ENCODE peak calls at places on chromosomes 1 and 21, in seven cellular contexts. W is brain pericyte; P is NCI-H2081; L is lung microvascular endothelial cell; O is left ventricle myocardium inferior; N is naive thymus-derived CD8-positive, alpha-beta T cell; C is pons. J is an unnamed sample.

GRCh38 chr1:15220825-15221431 is 26.1 kb upstream of the FHAD1 start:
- DNase-seq in W (no peak), P (no peak), L (no peak), O (peak), N (no peak), C (no peak), J (no peak)

GRCh38 chr21:27572681-27573080 is 605.8 kb upstream of the ADAMTS5 start:
- DNase-seq in W (no peak), P (no peak), L (no peak), O (no peak), N (no peak), C (no peak), J (no peak)

GRCh38 chr1:192610114-192610958 is 25.6 kb upstream of the RGS13 start:
- DNase-seq in W (no peak), P (peak), L (peak), O (no peak), N (no peak), C (peak), J (no peak)

GRCh38 chr1:26016944-26017545 is 4.5 kb upstream of the EXTL1 start:
- DNase-seq in W (no peak), P (no peak), L (no peak), O (no peak), N (peak), C (no peak), J (no peak)

GRCh38 chr1:194004146-194004545 is 817.7 kb upstream of the B3GALT2 start:
- DNase-seq in W (no peak), P (peak), L (no peak), O (no peak), N (no peak), C (no peak), J (no peak)

GRCh38 chr1:87154351-87154750 is 174.3 kb upstream of the LMO4 start:
- DNase-seq in W (no peak), P (peak), L (no peak), O (no peak), N (no peak), C (peak), J (no peak)

GRCh38 chr1:192518700-192519099 is 56.9 kb upstream of the RGS1 start:
- DNase-seq in W (no peak), P (no peak), L (no peak), O (no peak), N (no peak), C (no peak), J (no peak)

GRCh38 chr21:39951183-39952101 is 84.2 kb downstream of the PCP4 start:
- DNase-seq in W (no peak), P (no peak), L (no peak), O (no peak), N (no peak), C (no peak), J (no peak)

GRCh38 chr1:207845109-207845508 is 65.8 kb downstream of the CD34 start:
- DNase-seq in W (no peak), P (no peak), L (no peak), O (no peak), N (no peak), C (peak), J (no peak)

GRCh38 chr21:33230518-33231324 is 983 bp downstream of the IFNAR2 start:
- DNase-seq in W (no peak), P (no peak), L (peak), O (peak), N (peak), C (peak), J (no peak)

GRCh38 chr1:104195395-104195794 is 445.7 kb downstream of the AMY1C start:
- DNase-seq in W (no peak), P (no peak), L (no peak), O (no peak), N (no peak), C (no peak), J (no peak)

GRCh38 chr1:51061231-51061943 is 40.6 kb upstream of the C1orf185 start:
- DNase-seq in W (no peak), P (no peak), L (no peak), O (no peak), N (no peak), C (no peak), J (no peak)

GRCh38 chr1:160682983-160683886 is 28.4 kb downstream of the CD48 start:
- DNase-seq in W (no peak), P (no peak), L (no peak), O (no peak), N (no peak), C (no peak), J (no peak)

GRCh38 chr1:4933232-4933631 is 278.8 kb downstream of the AJAP1 start:
- DNase-seq in W (no peak), P (no peak), L (no peak), O (no peak), N (no peak), C (no peak), J (no peak)

GRCh38 chr1:91583326-91583755 is 82.7 kb downstream of the CDC7 start:
- DNase-seq in W (peak), P (peak), L (peak), O (no peak), N (no peak), C (no peak), J (no peak)

GRCh38 chr1:3453891-3454810 is at the start of gene ARHGEF16:
- DNase-seq in W (no peak), P (peak), L (peak), O (peak), N (peak), C (no peak), J (peak)

GRCh38 chr1:161439280-161440232 is 65.7 kb upstream of the FCGR2A start:
- DNase-seq in W (no peak), P (no peak), L (peak), O (no peak), N (no peak), C (no peak), J (no peak)

GRCh38 chr1:231512147-231512698 is 16.2 kb upstream of the TSNAX start:
- DNase-seq in W (no peak), P (no peak), L (peak), O (no peak), N (no peak), C (no peak), J (no peak)

GRCh38 chr1:198902616-198903140 is 263.8 kb downstream of the PTPRC start:
- DNase-seq in W (no peak), P (peak), L (no peak), O (no peak), N (no peak), C (no peak), J (no peak)

GRCh38 chr1:18644013-18644399 is 13.4 kb downstream of the PAX7 start:
- DNase-seq in W (no peak), P (no peak), L (no peak), O (no peak), N (no peak), C (no peak), J (no peak)

GRCh38 chr1:187630653-187631380 is 802.1 kb downstream of the PLA2G4A start:
- DNase-seq in W (no peak), P (no peak), L (no peak), O (no peak), N (no peak), C (no peak), J (no peak)

GRCh38 chr1:45275054-45275453 is 51.6 kb upstream of the HPDL start:
- DNase-seq in W (no peak), P (no peak), L (no peak), O (no peak), N (no peak), C (peak), J (no peak)

GRCh38 chr1:92711473-92712165 is 73.3 kb downstream of the EVI5 start:
- DNase-seq in W (no peak), P (no peak), L (no peak), O (no peak), N (no peak), C (peak), J (no peak)

GRCh38 chr1:223628233-223628632 is 37.3 kb downstream of the CAPN8 start:
- DNase-seq in W (no peak), P (peak), L (peak), O (peak), N (no peak), C (peak), J (peak)

GRCh38 chr1:46218443-46218842 is 15.3 kb downstream of the LURAP1 start:
- DNase-seq in W (no peak), P (no peak), L (no peak), O (no peak), N (no peak), C (no peak), J (no peak)

GRCh38 chr1:43367026-43367903 is 546 bp downstream of the ELOVL1 start:
- DNase-seq in W (no peak), P (no peak), L (peak), O (peak), N (peak), C (no peak), J (no peak)

GRCh38 chr1:230429072-230429735 is 3.1 kb upstream of the PGBD5 start:
- DNase-seq in W (no peak), P (no peak), L (no peak), O (no peak), N (no peak), C (peak), J (no peak)

GRCh38 chr1:5478156-5478695 is 514.0 kb downstream of the NPHP4 start:
- DNase-seq in W (no peak), P (no peak), L (no peak), O (no peak), N (no peak), C (no peak), J (no peak)

GRCh38 chr1:2810899-2811525 is 9.5 kb upstream of the TTC34 start:
- DNase-seq in W (no peak), P (no peak), L (no peak), O (no peak), N (no peak), C (no peak), J (no peak)

GRCh38 chr21:46299167-46299566 is 13.0 kb downstream of the YBEY start:
- DNase-seq in W (no peak), P (no peak), L (no peak), O (no peak), N (no peak), C (no peak), J (no peak)

GRCh38 chr1:175000697-175001187 is 995 bp downstream of the CACYBP start:
- DNase-seq in W (no peak), P (no peak), L (peak), O (no peak), N (no peak), C (peak), J (no peak)

GRCh38 chr1:155392898-155393411 is 72.3 kb downstream of the RUSC1 start:
- DNase-seq in W (no peak), P (no peak), L (no peak), O (no peak), N (no peak), C (peak), J (no peak)

GRCh38 chr1:118074101-118074500 is 110.9 kb downstream of the SPAG17 start:
- DNase-seq in W (no peak), P (no peak), L (no peak), O (no peak), N (no peak), C (no peak), J (no peak)

GRCh38 chr21:42219606-42220137 is 732 bp downstream of the ABCG1 start:
- DNase-seq in W (no peak), P (peak), L (peak), O (peak), N (no peak), C (no peak), J (no peak)

GRCh38 chr1:18107671-18108312 is at the start of gene IGSF21:
- DNase-seq in W (no peak), P (no peak), L (no peak), O (no peak), N (no peak), C (no peak), J (no peak)

GRCh38 chr1:238466459-238466858 is 575.7 kb upstream of the ZP4 start:
- DNase-seq in W (no peak), P (no peak), L (no peak), O (no peak), N (no peak), C (no peak), J (no peak)

GRCh38 chr1:31155216-31155806 is 84.4 kb downstream of the NKAIN1 start:
- DNase-seq in W (no peak), P (peak), L (peak), O (peak), N (peak), C (no peak), J (peak)

GRCh38 chr1:109274533-109275476 is 8.1 kb downstream of the PSRC1 start:
- DNase-seq in W (no peak), P (peak), L (no peak), O (peak), N (no peak), C (no peak), J (no peak)

GRCh38 chr1:162074548-162074947 is 5.1 kb downstream of the NOS1AP start:
- DNase-seq in W (no peak), P (peak), L (peak), O (no peak), N (no peak), C (no peak), J (no peak)